ENCODE peak calls at places on chromosome 21, in six cellular contexts. One of them, this sample, is unnamed.

GRCh38 chr21:45981641-45982255 is at the start of gene COL6A1:
- DNase-seq in mucosa of gallbladder: peak
- DNase-seq in CD4-positive, alpha-beta memory T cell: peak
- DNase-seq in neural crest cell: peak
- DNase-seq in NCI-H1092: no peak
- DNase-seq in DMS 273 treated with DMSO at 0.1 percent for 48 hours: no peak
- DNase-seq in this sample: no peak

GRCh38 chr21:34693192-34693810 is 24.5 kb downstream of the CLIC6 start:
- DNase-seq in mucosa of gallbladder: peak
- DNase-seq in neural crest cell: peak
- DNase-seq in DMS 273 treated with DMSO at 0.1 percent for 48 hours: peak
- DNase-seq in CD4-positive, alpha-beta memory T cell: peak
- DNase-seq in NCI-H1092: peak
- DNase-seq in this sample: peak

GRCh38 chr21:32658524-32658923 is 46.3 kb upstream of the CFAP298 start:
- DNase-seq in DMS 273 treated with DMSO at 0.1 percent for 48 hours: no peak
- DNase-seq in CD4-positive, alpha-beta memory T cell: no peak
- DNase-seq in mucosa of gallbladder: no peak
- DNase-seq in neural crest cell: no peak
- DNase-seq in NCI-H1092: no peak
- DNase-seq in this sample: no peak

GRCh38 chr21:14877581-14878228 is 187.1 kb downstream of the NRIP1 start:
- DNase-seq in mucosa of gallbladder: peak
- DNase-seq in NCI-H1092: no peak
- DNase-seq in CD4-positive, alpha-beta memory T cell: no peak
- DNase-seq in DMS 273 treated with DMSO at 0.1 percent for 48 hours: no peak
- DNase-seq in neural crest cell: no peak
- DNase-seq in this sample: no peak

GRCh38 chr21:36706482-36706852 is 7.6 kb downstream of the SIM2 start:
- DNase-seq in CD4-positive, alpha-beta memory T cell: no peak
- DNase-seq in DMS 273 treated with DMSO at 0.1 percent for 48 hours: no peak
- DNase-seq in NCI-H1092: no peak
- DNase-seq in neural crest cell: no peak
- DNase-seq in mucosa of gallbladder: no peak
- DNase-seq in this sample: no peak

GRCh38 chr21:37374026-37374425 is 7.5 kb downstream of the DYRK1A start:
- DNase-seq in mucosa of gallbladder: no peak
- DNase-seq in CD4-positive, alpha-beta memory T cell: no peak
- DNase-seq in neural crest cell: no peak
- DNase-seq in DMS 273 treated with DMSO at 0.1 percent for 48 hours: no peak
- DNase-seq in NCI-H1092: no peak
- DNase-seq in this sample: no peak

GRCh38 chr21:46157987-46158451 is 2.6 kb upstream of the FTCD start:
- DNase-seq in neural crest cell: no peak
- DNase-seq in NCI-H1092: no peak
- DNase-seq in CD4-positive, alpha-beta memory T cell: no peak
- DNase-seq in DMS 273 treated with DMSO at 0.1 percent for 48 hours: no peak
- DNase-seq in mucosa of gallbladder: no peak
- DNase-seq in this sample: no peak

GRCh38 chr21:43881283-43881682 is 16.3 kb downstream of the AGPAT3 start:
- DNase-seq in NCI-H1092: no peak
- DNase-seq in mucosa of gallbladder: no peak
- DNase-seq in DMS 273 treated with DMSO at 0.1 percent for 48 hours: no peak
- DNase-seq in CD4-positive, alpha-beta memory T cell: no peak
- DNase-seq in neural crest cell: no peak
- DNase-seq in this sample: no peak

GRCh38 chr21:44872568-44873355 is 728 bp downstream of the PTTG1IP start:
- DNase-seq in neural crest cell: no peak
- DNase-seq in NCI-H1092: no peak
- DNase-seq in DMS 273 treated with DMSO at 0.1 percent for 48 hours: no peak
- DNase-seq in mucosa of gallbladder: no peak
- DNase-seq in CD4-positive, alpha-beta memory T cell: no peak
- DNase-seq in this sample: no peak

GRCh38 chr21:38911523-38912354 is 106.0 kb downstream of the ETS2 start:
- DNase-seq in neural crest cell: no peak
- DNase-seq in mucosa of gallbladder: peak
- DNase-seq in CD4-positive, alpha-beta memory T cell: no peak
- DNase-seq in DMS 273 treated with DMSO at 0.1 percent for 48 hours: no peak
- DNase-seq in NCI-H1092: no peak
- DNase-seq in this sample: no peak

GRCh38 chr21:34202553-34203332 is 129.4 kb downstream of the MRPS6 start:
- DNase-seq in mucosa of gallbladder: no peak
- DNase-seq in neural crest cell: peak
- DNase-seq in CD4-positive, alpha-beta memory T cell: no peak
- DNase-seq in DMS 273 treated with DMSO at 0.1 percent for 48 hours: no peak
- DNase-seq in NCI-H1092: no peak
- DNase-seq in this sample: no peak

GRCh38 chr21:45443595-45444181 is 38.7 kb downstream of the COL18A1 start:
- DNase-seq in mucosa of gallbladder: no peak
- DNase-seq in neural crest cell: no peak
- DNase-seq in NCI-H1092: no peak
- DNase-seq in CD4-positive, alpha-beta memory T cell: no peak
- DNase-seq in DMS 273 treated with DMSO at 0.1 percent for 48 hours: no peak
- DNase-seq in this sample: no peak

GRCh38 chr21:45511661-45512431 is 30.4 kb downstream of the SLC19A1 start:
- DNase-seq in neural crest cell: no peak
- DNase-seq in NCI-H1092: no peak
- DNase-seq in DMS 273 treated with DMSO at 0.1 percent for 48 hours: no peak
- DNase-seq in mucosa of gallbladder: no peak
- DNase-seq in CD4-positive, alpha-beta memory T cell: no peak
- DNase-seq in this sample: no peak

GRCh38 chr21:43842742-43843141 is 22.3 kb upstream of the AGPAT3 start:
- DNase-seq in neural crest cell: no peak
- DNase-seq in CD4-positive, alpha-beta memory T cell: peak
- DNase-seq in DMS 273 treated with DMSO at 0.1 percent for 48 hours: no peak
- DNase-seq in NCI-H1092: no peak
- DNase-seq in mucosa of gallbladder: no peak
- DNase-seq in this sample: no peak

GRCh38 chr21:25831300-25831699 is 96.5 kb downstream of the GABPA start:
- DNase-seq in NCI-H1092: no peak
- DNase-seq in CD4-positive, alpha-beta memory T cell: no peak
- DNase-seq in DMS 273 treated with DMSO at 0.1 percent for 48 hours: no peak
- DNase-seq in mucosa of gallbladder: no peak
- DNase-seq in neural crest cell: no peak
- DNase-seq in this sample: no peak

GRCh38 chr21:41706263-41706639 is 60.6 kb downstream of the RIPK4 start:
- DNase-seq in CD4-positive, alpha-beta memory T cell: no peak
- DNase-seq in neural crest cell: no peak
- DNase-seq in mucosa of gallbladder: no peak
- DNase-seq in NCI-H1092: no peak
- DNase-seq in DMS 273 treated with DMSO at 0.1 percent for 48 hours: no peak
- DNase-seq in this sample: no peak

GRCh38 chr21:45607021-45607921 is 36.3 kb upstream of the PCBP3 start:
- DNase-seq in DMS 273 treated with DMSO at 0.1 percent for 48 hours: no peak
- DNase-seq in mucosa of gallbladder: no peak
- DNase-seq in neural crest cell: no peak
- DNase-seq in NCI-H1092: no peak
- DNase-seq in CD4-positive, alpha-beta memory T cell: peak
- DNase-seq in this sample: peak